ENCODE peak calls at places on chromosomes 5 and 9, in five cellular contexts. D is SJCRH30, O is right cardiac atrium, Q is dorsolateral prefrontal cortex, P is lung. B is an unnamed sample.

GRCh38 chr5:160851481-160851880 is 530 bp downstream of the ATP10B start:
- DNase-seq in D (no peak), O (no peak), Q (no peak), P (no peak), B (no peak)

GRCh38 chr5:91950328-91950727 is 567.2 kb upstream of the ARRDC3 start:
- DNase-seq in D (no peak), O (no peak), Q (no peak), P (no peak), B (no peak)

GRCh38 chr5:150637245-150638052 is 3.0 kb upstream of the SYNPO start:
- DNase-seq in D (peak; percentile 94), O (peak; percentile 57), Q (no peak), P (no peak), B (peak; percentile 45)

GRCh38 chr5:74296685-74297084 is 343.8 kb downstream of the ENC1 start:
- DNase-seq in D (peak; percentile 32), O (no peak), Q (no peak), P (no peak), B (no peak)

GRCh38 chr5:31273161-31273560 is 79.7 kb downstream of the CDH6 start:
- DNase-seq in D (no peak), O (no peak), Q (no peak), P (no peak), B (no peak)

GRCh38 chr5:151123897-151124751 is 33.5 kb downstream of the ANXA6 start:
- DNase-seq in D (no peak), O (peak; percentile 73), Q (no peak), P (peak; percentile 43), B (peak; percentile 68)

GRCh38 chr9:26191711-26192110 is 513.5 kb upstream of the TUSC1 start:
- DNase-seq in D (no peak), O (no peak), Q (no peak), P (no peak), B (no peak)

GRCh38 chr9:33255006-33255405 is 9.5 kb downstream of the BAG1 start:
- DNase-seq in D (no peak), O (no peak), Q (no peak), P (no peak), B (no peak)

GRCh38 chr9:128687453-128687852 is 1.6 kb upstream of the SET start:
- DNase-seq in D (no peak), O (no peak), Q (no peak), P (no peak), B (no peak)

GRCh38 chr5:21802869-21803490 is 1050.2 kb downstream of the CDH12 start:
- DNase-seq in D (peak; percentile 44), O (no peak), Q (no peak), P (no peak), B (peak; percentile 61)

GRCh38 chr5:151234476-151235238 is 10.8 kb upstream of the CCDC69 start:
- DNase-seq in D (no peak), O (peak; percentile 88), Q (no peak), P (peak; percentile 83), B (no peak)

GRCh38 chr9:70315389-70315788 is 56.6 kb downstream of the SMC5 start:
- DNase-seq in D (no peak), O (no peak), Q (no peak), P (no peak), B (no peak)

GRCh38 chr9:93108301-93109041 is 12.5 kb downstream of the CARD19 start:
- DNase-seq in D (no peak), O (peak; percentile 41), Q (no peak), P (no peak), B (no peak)

GRCh38 chr5:134451618-134452505 is 40.2 kb upstream of the CDKN2AIPNL start:
- DNase-seq in D (no peak), O (peak; percentile 48), Q (no peak), P (no peak), B (peak; percentile 50)

GRCh38 chr9:33458444-33458843 is 11.1 kb upstream of the AQP3 start:
- DNase-seq in D (no peak), O (peak; percentile 9), Q (no peak), P (peak; percentile 41), B (no peak)

GRCh38 chr5:79508354-79508753 is 5.6 kb downstream of the HOMER1 start:
- DNase-seq in D (no peak), O (no peak), Q (no peak), P (no peak), B (no peak)

GRCh38 chr5:139747583-139748504 is 47.8 kb upstream of the PSD2 start:
- DNase-seq in D (peak; percentile 43), O (peak; percentile 82), Q (peak; percentile 57), P (no peak), B (no peak)

GRCh38 chr5:102296229-102296817 is at the start of gene SLCO4C1:
- DNase-seq in D (no peak), O (peak; percentile 83), Q (peak; percentile 39), P (peak; percentile 91), B (peak; percentile 77)

GRCh38 chr5:35754481-35754880 is 102.2 kb upstream of the IL7R start:
- DNase-seq in D (no peak), O (no peak), Q (no peak), P (no peak), B (no peak)

GRCh38 chr9:135902655-135903357 is 4.5 kb downstream of the CAMSAP1 start:
- DNase-seq in D (no peak), O (no peak), Q (peak; percentile 18), P (no peak), B (no peak)

GRCh38 chr9:91814214-91814613 is 135.8 kb downstream of the ROR2 start:
- DNase-seq in D (no peak), O (no peak), Q (no peak), P (no peak), B (no peak)

GRCh38 chr5:115666023-115666422 is 40.2 kb upstream of the TMED7 start:
- DNase-seq in D (no peak), O (no peak), Q (no peak), P (no peak), B (no peak)

GRCh38 chr9:4537581-4537980 is 47.3 kb downstream of the SLC1A1 start:
- DNase-seq in D (no peak), O (no peak), Q (no peak), P (no peak), B (peak; percentile 32)

GRCh38 chr5:173633304-173633703 is 16.9 kb upstream of the BOD1 start:
- DNase-seq in D (peak; percentile 72), O (no peak), Q (no peak), P (no peak), B (no peak)

GRCh38 chr5:148791696-148792095 is 34.7 kb upstream of the ADRB2 start:
- DNase-seq in D (no peak), O (no peak), Q (no peak), P (no peak), B (no peak)

GRCh38 chr5:71482132-71482531 is 26.7 kb downstream of the BDP1 start:
- DNase-seq in D (no peak), O (no peak), Q (no peak), P (no peak), B (no peak)

GRCh38 chr5:1752881-1753280 is 46.8 kb downstream of the MRPL36 start:
- DNase-seq in D (no peak), O (no peak), Q (peak; percentile 19), P (no peak), B (no peak)

GRCh38 chr5:97547999-97548797 is 365.2 kb upstream of the RIOK2 start:
- DNase-seq in D (no peak), O (no peak), Q (no peak), P (no peak), B (peak; percentile 14)

GRCh38 chr9:131188986-131189385 is 63.6 kb downstream of the NUP214 start:
- DNase-seq in D (no peak), O (no peak), Q (no peak), P (no peak), B (no peak)

GRCh38 chr5:77418601-77419591 is 73.2 kb downstream of the WDR41 start:
- DNase-seq in D (no peak), O (no peak), Q (no peak), P (no peak), B (peak; percentile 48)

GRCh38 chr5:94793113-94793815 is 174.8 kb downstream of the SLF1 start:
- DNase-seq in D (no peak), O (no peak), Q (no peak), P (no peak), B (no peak)

GRCh38 chr9:19424176-19424779 is 15.5 kb downstream of the ACER2 start:
- DNase-seq in D (no peak), O (no peak), Q (no peak), P (no peak), B (no peak)

GRCh38 chr9:123679330-123679987 is 250.5 kb downstream of the DENND1A start:
- DNase-seq in D (peak; percentile 90), O (no peak), Q (no peak), P (no peak), B (no peak)

GRCh38 chr9:81687521-81688261 is 1.7 kb downstream of the TLE1 start:
- DNase-seq in D (peak; percentile 73), O (peak; percentile 77), Q (no peak), P (peak; percentile 30), B (peak; percentile 4)

GRCh38 chr5:10317825-10318682 is 10.4 kb upstream of the CMBL start:
- DNase-seq in D (no peak), O (no peak), Q (no peak), P (no peak), B (peak; percentile 53)

GRCh38 chr5:148976569-148977321 is 86.1 kb downstream of the SH3TC2 start:
- DNase-seq in D (peak; percentile 86), O (no peak), Q (no peak), P (no peak), B (no peak)

GRCh38 chr5:26553079-26553478 is 485.3 kb downstream of the CDH9 start:
- DNase-seq in D (peak; percentile 17), O (no peak), Q (no peak), P (no peak), B (peak; percentile 96)

GRCh38 chr9:88085481-88085880 is 52.8 kb downstream of the SPATA31C2 start:
- DNase-seq in D (no peak), O (no peak), Q (no peak), P (no peak), B (peak; percentile 69)

GRCh38 chr5:1031306-1031959 is 22.8 kb downstream of the NKD2 start:
- DNase-seq in D (no peak), O (no peak), Q (no peak), P (no peak), B (no peak)

GRCh38 chr5:54721951-54722654 is 204.5 kb downstream of the SNX18 start:
- DNase-seq in D (no peak), O (no peak), Q (no peak), P (no peak), B (peak; percentile 96)
- H3K4me3 ChIP-seq in D (no peak overlapping the region), O (no peak overlapping the region), Q (no peak overlapping the region), P (no peak overlapping the region), B (no peak overlapping the region)

GRCh38 chr5:45695680-45696093 is 493 bp downstream of the HCN1 start:
- DNase-seq in D (no peak), O (peak; percentile 30), Q (no peak), P (no peak), B (no peak)
- H3K4me3 ChIP-seq in D (no peak overlapping the region), O (peak overlapping the region; percentile 42), Q (peak overlapping the region; percentile 70), P (no peak overlapping the region), B (peak overlapping the region; percentile 25)

DNA sequence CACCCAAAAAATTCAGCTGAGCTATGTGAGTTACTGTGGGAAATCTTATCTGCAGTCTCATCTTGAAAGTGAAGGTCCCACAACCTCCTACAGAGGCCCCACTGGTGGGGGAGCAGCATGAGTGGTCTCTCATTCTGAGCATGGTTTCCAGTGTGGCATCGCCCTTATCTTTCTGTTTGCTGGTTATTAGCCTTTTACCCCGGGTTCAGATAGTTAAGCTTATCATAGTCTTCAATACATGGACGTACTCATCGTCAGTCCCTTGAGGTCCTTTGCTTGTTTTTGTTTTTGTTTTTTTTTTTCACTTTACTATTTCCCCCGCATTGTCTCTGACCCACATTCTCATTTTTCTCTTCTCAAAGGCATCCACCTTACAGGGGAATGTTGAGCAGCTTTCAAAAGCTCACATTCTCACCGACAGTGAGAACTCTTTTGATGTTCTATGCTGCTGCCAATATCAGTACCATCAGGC is 7.7 kb upstream of the HAVCR2 start:
- DNase-seq in D (no peak), O (no peak), Q (no peak), P (no peak), B (no peak)
- H3K4me3 ChIP-seq in D (no peak overlapping the region), O (no peak overlapping the region), Q (no peak overlapping the region), P (no peak overlapping the region), B (no peak overlapping the region)

GRCh38 chr9:2023532-2023931 is 8.4 kb downstream of the SMARCA2 start:
- DNase-seq in D (no peak), O (no peak), Q (no peak), P (no peak), B (no peak)
- H3K4me3 ChIP-seq in D (no peak overlapping the region), O (peak overlapping the region; percentile 6), Q (no peak overlapping the region), P (no peak overlapping the region), B (no peak overlapping the region)

B was measured in A673.